ENCODE peak calls at places on chromosomes 5 and 9, in nine cellular contexts. X is fibroblast of gingiva, Z is NCI-H146, Y is progenitor cell of endocrine pancreas, O is RCC 7860, V is NCI-H2081, Q is heart left ventricle, T is iris pigment epithelial cell, B is coronary artery. F is an unnamed sample.
A peak's percentile ranks its signal among the peaks of the same experiment; 100 is the strongest.

GRCh38 chr5:180618830-180619562 is 27.7 kb upstream of the SCGB3A1 start:
- DNase-seq in X (peak; percentile 18), Z (peak; percentile 28), Y (peak; percentile 44), O (no peak), V (no peak), Q (no peak), T (peak; percentile 69), B (no peak), F (no peak)

GRCh38 chr9:137268538-137269201 is 8.9 kb upstream of the TOR4A start:
- DNase-seq in X (no peak), Z (no peak), Y (no peak), O (no peak), V (no peak), Q (no peak), T (peak; percentile 42), B (no peak), F (peak; percentile 25)

GRCh38 chr9:29006603-29007002 is 1433.3 kb upstream of the C9orf72 start:
- DNase-seq in X (no peak), Z (peak; percentile 57), Y (no peak), O (no peak), V (no peak), Q (no peak), T (no peak), B (no peak), F (peak; percentile 35)

GRCh38 chr9:124735121-124735520 is 36.0 kb downstream of the NR6A1 start:
- DNase-seq in X (peak; percentile 30), Z (no peak), Y (no peak), O (peak; percentile 40), V (no peak), Q (no peak), T (peak; percentile 71), B (no peak), F (peak; percentile 42)

GRCh38 chr5:137395011-137395755 is 103.9 kb downstream of the SPOCK1 start:
- DNase-seq in X (no peak), Z (peak; percentile 62), Y (no peak), O (peak; percentile 94), V (peak; percentile 30), Q (no peak), T (peak; percentile 10), B (no peak), F (peak; percentile 91)

GRCh38 chr5:8413975-8414374 is 545.0 kb downstream of the MTRR start:
- DNase-seq in X (no peak), Z (no peak), Y (no peak), O (no peak), V (no peak), Q (no peak), T (no peak), B (no peak), F (no peak)

GRCh38 chr9:82810902-82811301 is 252.0 kb downstream of the RASEF start:
- DNase-seq in X (no peak), Z (peak; percentile 12), Y (no peak), O (peak; percentile 92), V (no peak), Q (no peak), T (peak; percentile 72), B (no peak), F (peak; percentile 42)

GRCh38 chr5:130436430-130436829 is 532.2 kb downstream of the CHSY3 start:
- DNase-seq in X (no peak), Z (no peak), Y (no peak), O (no peak), V (no peak), Q (no peak), T (no peak), B (no peak), F (no peak)

GRCh38 chr9:89536618-89537017 is 38.7 kb upstream of the SEMA4D start:
- DNase-seq in X (no peak), Z (no peak), Y (no peak), O (no peak), V (no peak), Q (no peak), T (no peak), B (no peak), F (no peak)

GRCh38 chr9:126481862-126482261 is 131.9 kb upstream of the LMX1B start:
- DNase-seq in X (no peak), Z (no peak), Y (no peak), O (no peak), V (no peak), Q (no peak), T (no peak), B (no peak), F (no peak)

GRCh38 chr5:8905021-8905420 is 640.9 kb downstream of the SEMA5A start:
- DNase-seq in X (peak; percentile 85), Z (no peak), Y (no peak), O (no peak), V (peak; percentile 90), Q (no peak), T (peak; percentile 74), B (no peak), F (peak; percentile 47)

GRCh38 chr5:77180167-77181081 is 30.1 kb upstream of the PDE8B start:
- DNase-seq in X (no peak), Z (peak; percentile 63), Y (no peak), O (no peak), V (peak; percentile 11), Q (peak; percentile 64), T (peak; percentile 6), B (no peak), F (no peak)

GRCh38 chr5:176469293-176469692 is 21.1 kb downstream of the FAF2 start:
- DNase-seq in X (peak; percentile 81), Z (no peak), Y (no peak), O (no peak), V (no peak), Q (no peak), T (no peak), B (no peak), F (no peak)

GRCh38 chr9:112212926-112213325 is 37.8 kb upstream of the SUSD1 start:
- DNase-seq in X (no peak), Z (no peak), Y (no peak), O (no peak), V (no peak), Q (no peak), T (no peak), B (no peak), F (no peak)

GRCh38 chr9:15080401-15080800 is 170.2 kb upstream of the FREM1 start:
- DNase-seq in X (no peak), Z (no peak), Y (no peak), O (no peak), V (no peak), Q (no peak), T (no peak), B (no peak), F (no peak)

GRCh38 chr9:97830884-97831829 is 21.9 kb upstream of the FOXE1 start:
- DNase-seq in X (no peak), Z (peak; percentile 69), Y (no peak), O (peak; percentile 31), V (no peak), Q (no peak), T (no peak), B (no peak), F (peak; percentile 57)

GRCh38 chr5:127088226-127088625 is 14.9 kb upstream of the C5orf63 start:
- DNase-seq in X (peak; percentile 97), Z (no peak), Y (no peak), O (peak; percentile 90), V (no peak), Q (no peak), T (peak; percentile 99), B (no peak), F (peak; percentile 56)

GRCh38 chr5:124474821-124475220 is 271.6 kb downstream of the ZNF608 start:
- DNase-seq in X (peak; percentile 89), Z (no peak), Y (no peak), O (no peak), V (no peak), Q (no peak), T (no peak), B (no peak), F (no peak)

GRCh38 chr9:130482463-130482862 is 37.7 kb downstream of the ASS1 start:
- DNase-seq in X (no peak), Z (no peak), Y (no peak), O (no peak), V (no peak), Q (no peak), T (no peak), B (no peak), F (no peak)

GRCh38 chr9:105195259-105195658 is 49.2 kb upstream of the SLC44A1 start:
- DNase-seq in X (no peak), Z (no peak), Y (no peak), O (no peak), V (no peak), Q (no peak), T (no peak), B (no peak), F (no peak)

GRCh38 chr9:89874351-89875321 is 269.8 kb downstream of the GADD45G start:
- DNase-seq in X (no peak), Z (no peak), Y (no peak), O (no peak), V (no peak), Q (peak; percentile 60), T (no peak), B (peak; percentile 88), F (no peak)

GRCh38 chr5:172868924-172869565 is 35.0 kb downstream of the ERGIC1 start:
- DNase-seq in X (peak; percentile 98), Z (no peak), Y (no peak), O (peak; percentile 96), V (no peak), Q (peak; percentile 87), T (peak; percentile 94), B (peak; percentile 98), F (peak; percentile 98)

GRCh38 chr9:12705738-12706391 is 12.7 kb downstream of the TYRP1 start:
- DNase-seq in X (no peak), Z (no peak), Y (no peak), O (no peak), V (no peak), Q (no peak), T (no peak), B (no peak), F (no peak)

GRCh38 chr5:171162602-171163001 is 146.4 kb upstream of the TLX3 start:
- DNase-seq in X (no peak), Z (peak; percentile 36), Y (no peak), O (no peak), V (peak; percentile 47), Q (no peak), T (peak; percentile 75), B (no peak), F (no peak)

GRCh38 chr9:106757539-106757938 is 105.4 kb upstream of the ZNF462 start:
- DNase-seq in X (no peak), Z (no peak), Y (no peak), O (no peak), V (no peak), Q (no peak), T (no peak), B (no peak), F (no peak)

GRCh38 chr5:127296321-127296720 is 5.7 kb downstream of the MEGF10 start:
- DNase-seq in X (no peak), Z (no peak), Y (no peak), O (peak; percentile 69), V (no peak), Q (no peak), T (peak; percentile 85), B (no peak), F (peak; percentile 19)

GRCh38 chr5:151219789-151220188 is 4.1 kb downstream of the CCDC69 start:
- DNase-seq in X (no peak), Z (no peak), Y (no peak), O (no peak), V (no peak), Q (no peak), T (peak; percentile 26), B (no peak), F (no peak)

GRCh38 chr5:40904205-40904993 is 4.9 kb upstream of the C7 start:
- DNase-seq in X (peak; percentile 77), Z (peak; percentile 36), Y (peak; percentile 37), O (peak; percentile 71), V (peak; percentile 63), Q (no peak), T (peak; percentile 73), B (no peak), F (peak; percentile 73)

GRCh38 chr5:124655211-124655880 is 91.1 kb downstream of the ZNF608 start:
- DNase-seq in X (peak; percentile 87), Z (peak; percentile 82), Y (no peak), O (peak; percentile 42), V (peak; percentile 77), Q (no peak), T (peak; percentile 77), B (no peak), F (no peak)

F was measured in Caki2.